ENCODE peak calls at places on chromosomes 7 and 10, in five cellular contexts. T, U, F, V and M are unnamed samples.

GRCh38 chr7:47142867-47143175 is 439.1 kb downstream of the TNS3 start:
- DNase-seq in T (no peak), U (no peak), F (no peak), V (no peak), M (no peak)

GRCh38 chr10:70549962-70550845 is 52.3 kb downstream of the PRF1 start:
- DNase-seq in T (peak; percentile 82), U (peak; percentile 60), F (peak; percentile 29), V (peak; percentile 68), M (peak; percentile 87)

GRCh38 chr10:3231951-3232730 is 59.6 kb upstream of the PITRM1 start:
- DNase-seq in T (peak; percentile 43), U (peak; percentile 83), F (no peak), V (no peak), M (no peak)

GRCh38 chr7:4343272-4344000 is 338.7 kb upstream of the FOXK1 start:
- DNase-seq in T (no peak), U (no peak), F (no peak), V (no peak), M (no peak)

GRCh38 chr7:43572516-43573049 is 10.3 kb upstream of the STK17A start:
- DNase-seq in T (no peak), U (peak; percentile 100), F (peak; percentile 99), V (peak; percentile 25), M (peak; percentile 66)

GRCh38 chr10:105181616-105182015 is 540.5 kb downstream of the SORCS3 start:
- DNase-seq in T (no peak), U (no peak), F (no peak), V (no peak), M (no peak)

GRCh38 chr7:139682136-139683013 is 95.4 kb downstream of the HIPK2 start:
- DNase-seq in T (no peak), U (peak; percentile 96), F (peak; percentile 73), V (no peak), M (peak; percentile 75)

GRCh38 chr10:132972986-132973902 is 30.9 kb upstream of the CFAP46 start:
- DNase-seq in T (no peak), U (no peak), F (no peak), V (no peak), M (no peak)

GRCh38 chr7:34748244-34749039 is 90.4 kb downstream of the NPSR1 start:
- DNase-seq in T (peak; percentile 14), U (peak; percentile 9), F (peak; percentile 76), V (peak; percentile 80), M (no peak)

GRCh38 chr10:21042536-21042935 is 145.4 kb upstream of the NEBL start:
- DNase-seq in T (no peak), U (no peak), F (no peak), V (no peak), M (no peak)

GRCh38 chr7:154696556-154696955 is 306.4 kb downstream of the PAXIP1 start:
- DNase-seq in T (no peak), U (no peak), F (no peak), V (no peak), M (no peak)

GRCh38 chr7:157553256-157553655 is 216.5 kb downstream of the DNAJB6 start:
- DNase-seq in T (no peak), U (no peak), F (no peak), V (no peak), M (no peak)

GRCh38 chr7:16811555-16811954 is 6.8 kb upstream of the AGR2 start:
- DNase-seq in T (no peak), U (peak; percentile 28), F (peak; percentile 69), V (no peak), M (no peak)

GRCh38 chr7:105387621-105388372 is 924 bp downstream of the SRPK2 start:
- DNase-seq in T (peak; percentile 65), U (peak; percentile 42), F (peak; percentile 17), V (peak; percentile 63), M (peak; percentile 62)

GRCh38 chr7:133820584-133820983 is 306.6 kb upstream of the LRGUK start:
- DNase-seq in T (no peak), U (no peak), F (no peak), V (no peak), M (no peak)

GRCh38 chr10:98001736-98002135 is 28.7 kb downstream of the CRTAC1 start:
- DNase-seq in T (no peak), U (no peak), F (no peak), V (no peak), M (no peak)

GRCh38 chr10:51176976-51177690 is 102.8 kb downstream of the PRKG1 start:
- DNase-seq in T (no peak), U (peak; percentile 53), F (peak; percentile 62), V (no peak), M (no peak)

GRCh38 chr7:5523052-5523711 is 99.5 kb upstream of the TNRC18 start:
- DNase-seq in T (peak; percentile 62), U (peak; percentile 36), F (no peak), V (peak; percentile 44), M (peak; percentile 37)

GRCh38 chr7:37315752-37316711 is 132.6 kb downstream of the ELMO1 start:
- DNase-seq in T (no peak), U (peak; percentile 11), F (no peak), V (no peak), M (no peak)

GRCh38 chr7:117384693-117385092 is 42.6 kb downstream of the ASZ1 start:
- DNase-seq in T (no peak), U (no peak), F (no peak), V (no peak), M (no peak)

GRCh38 chr7:75732764-75733630 is 5.7 kb downstream of the HIP1 start:
- DNase-seq in T (no peak), U (peak; percentile 96), F (peak; percentile 97), V (no peak), M (no peak)

GRCh38 chr7:140564643-140565042 is 76.0 kb downstream of the DENND2A start:
- DNase-seq in T (no peak), U (peak; percentile 15), F (peak; percentile 28), V (no peak), M (no peak)

GRCh38 chr10:132834311-132834761 is 48.4 kb upstream of the NKX6-2 start:
- DNase-seq in T (no peak), U (no peak), F (no peak), V (no peak), M (no peak)

GRCh38 chr10:114683593-114683992 is 25.5 kb upstream of the ABLIM1 start:
- DNase-seq in T (no peak), U (no peak), F (no peak), V (no peak), M (no peak)

DNA sequence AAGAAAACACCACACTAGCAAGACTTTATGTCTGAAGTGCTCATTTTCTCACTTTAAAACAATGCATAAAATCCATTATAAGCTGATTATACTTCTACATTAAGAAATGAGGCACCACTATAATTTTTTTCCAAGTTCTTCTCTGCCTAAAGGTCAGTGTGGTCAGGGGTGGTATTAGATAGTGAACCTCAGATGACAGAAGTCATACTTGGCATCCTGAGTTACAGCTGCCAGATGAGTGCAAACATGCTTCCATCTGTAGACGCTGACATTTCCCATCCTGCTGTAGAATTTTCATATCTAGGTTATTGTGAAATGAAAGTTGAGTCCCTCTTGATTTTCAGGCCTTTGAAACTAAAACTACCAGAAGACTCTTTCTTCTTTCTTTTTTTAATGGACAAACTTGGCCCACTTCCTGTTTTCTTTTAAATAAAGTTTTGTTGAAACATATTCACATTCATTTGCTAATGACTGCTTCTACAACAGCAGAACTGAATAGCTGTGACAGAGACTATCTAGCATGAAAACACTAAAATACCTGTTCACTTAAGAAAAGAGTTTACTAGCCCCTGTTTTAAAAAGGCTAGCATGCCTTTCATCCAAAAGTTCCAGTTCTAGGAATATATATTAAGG is 900.8 kb downstream of the XPNPEP1 start:
- DNase-seq in T (no peak), U (no peak), F (no peak), V (no peak), M (no peak)
- TF ChIP-seq CTCF in T (no peak), U (no peak), F (no peak), V (no peak), M (no peak)

DNA sequence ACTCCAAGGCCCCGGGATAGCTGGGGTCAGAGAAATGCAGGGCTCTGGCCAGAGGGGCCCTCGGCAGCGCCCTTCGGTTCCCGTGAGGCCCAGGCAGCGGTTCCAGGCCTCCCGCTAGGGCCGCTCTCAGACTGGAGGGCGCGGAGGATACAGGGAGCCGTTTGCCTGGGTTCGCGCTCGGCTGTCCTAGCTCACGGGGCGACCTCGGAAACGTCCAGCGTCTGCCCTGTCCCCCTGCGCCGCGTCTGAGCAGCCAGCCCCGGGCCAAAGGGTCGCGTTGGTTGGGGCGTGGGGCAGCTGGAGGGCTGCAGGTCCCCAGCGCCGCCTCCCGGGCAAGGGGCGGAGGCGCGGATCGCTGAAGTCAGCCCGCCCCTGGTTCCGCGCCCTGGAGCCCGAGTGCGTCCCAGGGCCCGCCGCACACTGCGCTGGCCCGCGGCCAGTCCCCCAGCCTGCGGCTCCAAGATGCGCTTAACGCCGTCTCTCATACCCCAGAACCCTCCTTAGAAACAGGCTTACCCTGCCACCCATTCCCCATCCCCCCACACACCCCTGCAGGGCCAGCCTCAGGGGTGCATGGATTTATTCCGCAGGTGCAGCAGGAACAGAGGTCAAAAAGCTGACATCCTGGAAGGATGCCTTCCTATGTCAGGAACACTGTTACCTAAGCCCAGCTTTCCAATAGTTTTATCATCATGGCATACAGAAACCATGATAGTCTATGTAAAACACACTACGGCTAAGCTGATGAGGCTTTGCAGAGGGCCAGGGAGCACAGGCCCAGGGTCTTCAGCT is 22.1 kb upstream of the OPN4 start:
- DNase-seq in T (peak; percentile 94), U (peak; percentile 14), F (no peak), V (peak; percentile 28), M (no peak)
- TF ChIP-seq CTCF in T (peak; percentile 68), U (no peak), F (peak; percentile 60), V (peak; percentile 15), M (no peak)

DNA sequence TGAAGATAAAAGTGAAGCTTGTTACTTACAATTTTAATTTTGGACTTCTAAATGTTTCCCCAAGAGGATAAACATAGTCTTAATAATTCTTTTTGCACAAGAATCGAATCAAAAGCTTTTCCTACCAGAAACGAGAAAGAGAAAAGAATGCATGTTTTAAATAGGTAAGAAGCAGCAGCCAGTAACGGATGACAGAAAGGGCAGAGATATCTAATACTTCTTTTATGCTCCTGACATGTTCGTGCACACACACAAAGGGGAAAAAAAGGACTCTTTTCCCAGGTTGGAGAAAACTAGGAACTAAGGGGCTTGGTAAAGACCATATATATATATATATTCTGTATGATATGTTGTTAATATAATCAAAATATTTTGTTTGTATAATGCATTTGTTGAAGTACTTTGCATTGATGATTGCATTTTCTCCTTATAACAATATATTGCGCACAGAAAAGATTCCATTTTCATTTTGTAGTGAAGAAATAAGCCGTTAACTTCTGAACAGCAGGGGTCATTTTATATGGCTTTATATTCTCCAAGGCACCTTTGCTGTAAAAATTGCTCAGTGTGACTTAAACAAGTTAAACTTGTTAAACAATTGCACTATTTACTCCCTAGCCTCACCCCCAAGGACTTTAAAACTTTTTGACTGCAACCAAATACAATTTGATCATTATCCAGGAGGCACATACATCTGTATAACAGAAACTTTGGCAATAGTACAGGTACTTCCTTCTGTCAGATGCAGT is 2.2 kb downstream of the PRKAR2B start:
- DNase-seq in T (no peak), U (no peak), F (no peak), V (no peak), M (no peak)
- TF ChIP-seq CTCF in T (no peak), U (no peak), F (no peak), V (no peak), M (no peak)

GRCh38 chr7:98870807-98871491 is 1.1 kb upstream of the TMEM130 start:
- DNase-seq in T (no peak), U (no peak), F (no peak), V (no peak), M (no peak)

GRCh38 chr7:98870071-98870651 is 347 bp upstream of the TMEM130 start:
- DNase-seq in T (peak; percentile 88), U (peak; percentile 34), F (peak; percentile 35), V (peak; percentile 26), M (peak; percentile 79)

GRCh38 chr7:98869374-98870070 is at the start of gene TMEM130:
- DNase-seq in T (peak; percentile 43), U (no peak), F (no peak), V (no peak), M (no peak)

GRCh38 chr7:98874942-98875341 is 3.4 kb upstream of the TRRAP start:
- DNase-seq in T (no peak), U (no peak), F (no peak), V (no peak), M (no peak)

GRCh38 chr7:98872328-98872924 is 2.6 kb upstream of the TMEM130 start:
- DNase-seq in T (peak; percentile 67), U (peak; percentile 24), F (peak; percentile 16), V (no peak), M (peak; percentile 50)
- TF ChIP-seq CTCF in T (peak; percentile 61), U (peak; percentile 24), F (peak; percentile 75), V (no peak), M (peak; percentile 52)